ENCODE peak calls at places on chromosomes 6 and 20, in six cellular contexts. D, L, J, V, Y and G are unnamed samples.

GRCh38 chr6:112149236-112149635 is 61.8 kb downstream of the FAM229B start:
- DNase-seq in Y (no peak), J (no peak), L (no peak), V (no peak), D (no peak), G (no peak)

GRCh38 chr20:50392138-50392866 is 117.9 kb upstream of the PTPN1 start:
- DNase-seq in J (no peak), V (no peak), D (no peak), Y (no peak), L (no peak), G (no peak)

GRCh38 chr6:16319813-16320532 is 81.6 kb downstream of the GMPR start:
- DNase-seq in L (no peak), Y (no peak), J (peak), V (no peak), D (peak), G (peak)

GRCh38 chr20:58174708-58175287 is 53.7 kb downstream of the ANKRD60 start:
- DNase-seq in V (peak), Y (no peak), D (no peak), L (no peak), J (no peak), G (peak)

GRCh38 chr6:30557683-30557981 is 537 bp downstream of the PRR3 start:
- DNase-seq in D (no peak), J (no peak), L (no peak), Y (no peak), V (no peak), G (no peak)

GRCh38 chr20:54433653-54434052 is 41.7 kb upstream of the DOK5 start:
- DNase-seq in J (no peak), V (no peak), D (peak), Y (peak), L (no peak), G (no peak)

GRCh38 chr6:141394565-141395051 is 738.1 kb upstream of the GJE1 start:
- DNase-seq in D (no peak), Y (no peak), J (no peak), L (no peak), V (no peak), G (no peak)

GRCh38 chr6:85416766-85417165 is 33.1 kb upstream of the NT5E start:
- DNase-seq in D (no peak), Y (no peak), L (no peak), J (no peak), V (no peak), G (no peak)

GRCh38 chr6:153150767-153151440 is 19.8 kb upstream of the RGS17 start:
- DNase-seq in L (no peak), J (no peak), Y (no peak), D (peak), V (no peak), G (no peak)

GRCh38 chr20:32301719-32302506 is 24.5 kb downstream of the KIF3B start:
- DNase-seq in D (no peak), Y (no peak), L (no peak), V (no peak), J (no peak), G (no peak)

GRCh38 chr20:64150756-64151633 is 13.3 kb upstream of the MYT1 start:
- DNase-seq in J (no peak), V (no peak), Y (no peak), L (no peak), D (no peak), G (no peak)

GRCh38 chr6:1029196-1029595 is 282.7 kb upstream of the FOXQ1 start:
- DNase-seq in J (no peak), D (no peak), V (no peak), Y (no peak), L (no peak), G (no peak)

GRCh38 chr6:137749595-137750215 is 117.4 kb upstream of the TNFAIP3 start:
- DNase-seq in V (no peak), J (no peak), D (no peak), Y (no peak), L (no peak), G (no peak)

GRCh38 chr6:85124472-85125428 is 325.1 kb upstream of the NT5E start:
- DNase-seq in Y (no peak), V (no peak), L (no peak), D (no peak), J (no peak), G (no peak)

GRCh38 chr6:10441004-10441654 is 26.3 kb upstream of the TFAP2A start:
- DNase-seq in J (no peak), Y (no peak), V (no peak), L (no peak), D (no peak), G (no peak)

GRCh38 chr6:81384921-81385320 is 367.6 kb downstream of the TENT5A start:
- DNase-seq in D (no peak), L (no peak), J (no peak), Y (no peak), V (no peak), G (no peak)

GRCh38 chr20:11912013-11912663 is 5.6 kb upstream of the BTBD3 start:
- DNase-seq in L (peak), Y (no peak), V (no peak), D (no peak), J (peak), G (no peak)

GRCh38 chr20:46430921-46431712 is 24.7 kb upstream of the ELMO2 start:
- DNase-seq in L (no peak), V (no peak), Y (no peak), D (no peak), J (no peak), G (no peak)

GRCh38 chr6:28537509-28538140 is 11.9 kb downstream of the GPX5 start:
- DNase-seq in J (no peak), V (no peak), Y (no peak), D (no peak), L (peak), G (no peak)

GRCh38 chr20:33781133-33781532 is 30.0 kb upstream of the CHMP4B start:
- DNase-seq in V (no peak), Y (no peak), D (no peak), J (no peak), L (no peak), G (peak)

GRCh38 chr6:11389977-11390376 is 147.6 kb upstream of the TMEM170B start:
- DNase-seq in V (no peak), Y (no peak), D (no peak), J (peak), L (no peak), G (no peak)

GRCh38 chr6:32977953-32978324 is 9.5 kb downstream of the BRD2 start:
- DNase-seq in V (no peak), L (no peak), Y (no peak), J (no peak), D (no peak), G (no peak)

GRCh38 chr6:141758430-141758829 is 374.3 kb upstream of the GJE1 start:
- DNase-seq in Y (no peak), J (no peak), L (no peak), D (no peak), V (no peak), G (no peak)

GRCh38 chr20:22374678-22375590 is 209.4 kb downstream of the FOXA2 start:
- DNase-seq in Y (no peak), V (no peak), L (peak), D (no peak), J (no peak), G (no peak)

GRCh38 chr6:160767019-160767646 is 65.1 kb downstream of the PLG start:
- DNase-seq in L (peak), D (peak), Y (peak), V (peak), J (peak), G (peak)

GRCh38 chr20:23484081-23484480 is 6.8 kb upstream of the CST8 start:
- DNase-seq in V (no peak), L (no peak), D (no peak), Y (no peak), J (no peak), G (no peak)

GRCh38 chr6:110250838-110251237 is 70.6 kb downstream of the CDC40 start:
- DNase-seq in Y (no peak), J (peak), L (peak), V (no peak), D (no peak), G (no peak)

GRCh38 chr6:3665608-3666007 is 85.9 kb downstream of the PXDC1 start:
- DNase-seq in L (peak), J (no peak), D (no peak), V (no peak), Y (no peak), G (no peak)

GRCh38 chr6:139539852-139540251 is 165.4 kb upstream of the CITED2 start:
- DNase-seq in J (no peak), Y (peak), L (peak), V (no peak), D (peak), G (no peak)

GRCh38 chr20:25544760-25545159 is 40.6 kb downstream of the NINL start:
- DNase-seq in J (peak), L (peak), V (no peak), D (no peak), Y (no peak), G (no peak)

DNA sequence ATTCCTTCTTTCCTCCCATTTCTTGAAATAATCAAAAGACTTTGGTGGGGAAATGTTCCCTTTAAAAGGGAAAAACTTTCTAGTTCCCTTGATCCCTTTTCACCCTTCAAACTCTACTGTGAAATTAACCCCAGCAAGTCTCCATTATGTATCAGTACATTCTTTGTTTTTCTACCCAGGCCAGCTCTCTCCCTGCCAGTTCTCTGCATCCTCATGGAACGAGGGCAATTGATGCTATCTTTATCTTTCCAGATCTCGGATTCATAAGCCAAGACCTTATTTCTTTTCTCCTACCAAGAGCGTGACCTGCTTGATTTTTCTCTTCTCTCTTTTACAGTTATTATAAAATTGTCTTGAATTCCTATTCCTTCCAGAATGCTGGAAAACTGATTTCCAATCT is 75.8 kb downstream of the ADGRB3 start:
- DNase-seq in D (no peak), Y (no peak), J (no peak), L (no peak), V (no peak), G (no peak)
- H3K27ac ChIP-seq in D (no peak), Y (no peak), J (no peak), L (no peak), V (no peak), G (no peak)

GRCh38 chr6:130473886-130474285 is 108.1 kb downstream of the TMEM200A start:
- DNase-seq in L (no peak), D (no peak), J (no peak), Y (no peak), V (no peak), G (no peak)
- TF ChIP-seq CTCF in L (no peak), D (no peak), J (no peak), Y (no peak), V (no peak), G (no peak)

DNA sequence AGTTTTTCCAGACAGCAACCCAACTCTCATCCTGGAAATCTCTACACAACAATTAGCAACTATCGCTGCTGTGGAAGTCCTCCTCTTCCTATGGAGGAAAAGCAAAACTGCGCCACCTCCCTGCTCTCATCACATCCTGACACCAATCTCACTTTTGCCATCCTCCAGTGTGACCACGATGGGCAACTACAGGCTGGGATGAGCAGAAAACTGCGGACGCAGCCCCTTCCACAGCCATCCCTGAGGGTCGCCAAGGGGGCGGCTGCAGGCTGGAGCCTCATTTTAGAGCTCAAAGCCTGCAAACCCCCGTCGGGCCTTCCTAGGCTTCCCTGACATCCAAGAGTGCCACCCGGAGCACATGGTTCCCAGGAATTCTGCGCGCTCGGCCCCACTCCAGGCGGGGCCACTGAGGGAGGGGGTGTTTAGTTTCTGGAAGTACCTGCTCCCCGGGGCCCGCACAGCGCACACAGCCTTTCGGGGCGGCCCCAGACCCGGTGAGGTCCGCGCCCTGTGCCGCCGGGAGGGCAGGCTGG is 1.2 kb downstream of the TCFL5 start:
- DNase-seq in V (no peak), D (no peak), J (no peak), Y (peak), L (peak), G (no peak)
- H3K27ac ChIP-seq in V (no peak), D (no peak), J (no peak), Y (no peak), L (no peak), G (no peak)

DNA sequence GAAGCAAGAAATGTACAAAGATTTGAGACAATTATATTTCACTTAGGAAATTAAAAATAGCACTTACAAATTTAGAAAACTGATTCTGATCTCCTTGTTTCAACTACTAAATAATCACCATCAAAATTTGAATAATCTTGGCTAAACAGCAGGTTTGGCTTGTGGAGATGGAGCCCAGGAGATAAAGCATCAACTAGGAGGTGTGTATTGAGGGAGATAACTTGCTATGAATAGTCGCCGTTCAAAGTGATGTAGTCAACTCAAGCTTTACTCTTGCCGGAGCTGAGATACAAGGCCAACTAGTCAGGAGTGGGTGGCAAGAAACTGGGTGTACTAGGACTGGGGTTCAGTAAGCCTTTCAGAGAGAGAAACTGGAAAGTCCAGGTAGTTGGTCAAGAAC is 117.7 kb downstream of the TRMT11 start:
- DNase-seq in V (no peak), L (no peak), D (no peak), Y (no peak), J (no peak), G (no peak)
- TF ChIP-seq CTCF in V (no peak), L (no peak), D (no peak), Y (no peak), J (no peak), G (no peak)

GRCh38 chr6:77458421-77458820 is 4.9 kb downstream of the HTR1B start:
- DNase-seq in Y (no peak), J (no peak), D (no peak), L (no peak), V (no peak), G (no peak)
- H3K27ac ChIP-seq in Y (no peak), J (no peak), D (no peak), L (no peak), V (no peak), G (no peak)

GRCh38 chr6:24492475-24492874 is 2.3 kb upstream of the ALDH5A1 start:
- DNase-seq in V (no peak), L (peak), D (no peak), J (peak), Y (no peak), G (peak)
- TF ChIP-seq CTCF in V (peak), L (peak), D (no peak), J (peak), Y (no peak), G (peak)